ENCODE peak calls at places on chromosomes 4 and X, in five cellular contexts. One of them, this sample, is unnamed.

GRCh38 chrX:8319359-8319758 is 145.3 kb upstream of the VCX3B start:
- DNase-seq in GM12865: no peak
- DNase-seq in tibial artery: no peak
- DNase-seq in cardiac muscle cell: no peak
- DNase-seq in CD4-positive, CD25-positive, alpha-beta regulatory T cell: no peak
- DNase-seq in this sample: no peak

GRCh38 chrX:63428348-63428747 is 77.2 kb upstream of the SPIN4 start:
- DNase-seq in tibial artery: no peak
- DNase-seq in GM12865: no peak
- DNase-seq in CD4-positive, CD25-positive, alpha-beta regulatory T cell: no peak
- DNase-seq in cardiac muscle cell: no peak
- DNase-seq in this sample: no peak

GRCh38 chr4:185518494-185518893 is 16.8 kb downstream of the PDLIM3 start:
- DNase-seq in CD4-positive, CD25-positive, alpha-beta regulatory T cell: no peak
- DNase-seq in tibial artery: no peak
- DNase-seq in cardiac muscle cell: no peak
- DNase-seq in GM12865: no peak
- DNase-seq in this sample: no peak

GRCh38 chrX:39941332-39941920 is 156.3 kb downstream of the BCOR start:
- DNase-seq in GM12865: no peak
- DNase-seq in cardiac muscle cell: no peak
- DNase-seq in CD4-positive, CD25-positive, alpha-beta regulatory T cell: no peak
- DNase-seq in tibial artery: no peak
- DNase-seq in this sample: no peak

GRCh38 chrX:46044486-46044885 is 500.7 kb downstream of the ZNF674 start:
- DNase-seq in tibial artery: no peak
- DNase-seq in CD4-positive, CD25-positive, alpha-beta regulatory T cell: no peak
- DNase-seq in cardiac muscle cell: no peak
- DNase-seq in GM12865: no peak
- DNase-seq in this sample: no peak

GRCh38 chr4:106773106-106773905 is 262.8 kb downstream of the DKK2 start:
- DNase-seq in tibial artery: no peak
- DNase-seq in cardiac muscle cell: no peak
- DNase-seq in GM12865: no peak
- DNase-seq in CD4-positive, CD25-positive, alpha-beta regulatory T cell: no peak
- DNase-seq in this sample: no peak

GRCh38 chr4:85681194-85681803 is 206.3 kb downstream of the ARHGAP24 start:
- DNase-seq in GM12865: peak; percentile 17
- DNase-seq in tibial artery: peak; percentile 71
- DNase-seq in CD4-positive, CD25-positive, alpha-beta regulatory T cell: no peak
- DNase-seq in cardiac muscle cell: no peak
- DNase-seq in this sample: no peak

GRCh38 chr4:25953740-25954139 is 39.7 kb downstream of the SMIM20 start:
- DNase-seq in CD4-positive, CD25-positive, alpha-beta regulatory T cell: no peak
- DNase-seq in GM12865: no peak
- DNase-seq in cardiac muscle cell: no peak
- DNase-seq in tibial artery: no peak
- DNase-seq in this sample: no peak

GRCh38 chrX:136497556-136498048 is at the start of gene HTATSF1:
- DNase-seq in tibial artery: no peak
- DNase-seq in cardiac muscle cell: peak; percentile 22
- DNase-seq in CD4-positive, CD25-positive, alpha-beta regulatory T cell: no peak
- DNase-seq in GM12865: no peak
- DNase-seq in this sample: no peak

GRCh38 chr4:86032476-86033022 is 327.3 kb downstream of the MAPK10 start:
- DNase-seq in CD4-positive, CD25-positive, alpha-beta regulatory T cell: no peak
- DNase-seq in tibial artery: no peak
- DNase-seq in GM12865: no peak
- DNase-seq in cardiac muscle cell: peak; percentile 32
- DNase-seq in this sample: no peak

GRCh38 chr4:134935320-134935719 is 733.7 kb upstream of the PABPC4L start:
- DNase-seq in GM12865: peak; percentile 3
- DNase-seq in tibial artery: no peak
- DNase-seq in cardiac muscle cell: peak; percentile 22
- DNase-seq in CD4-positive, CD25-positive, alpha-beta regulatory T cell: no peak
- DNase-seq in this sample: no peak

GRCh38 chrX:119880552-119881437 is 9.2 kb downstream of the NDUFA1 start:
- DNase-seq in CD4-positive, CD25-positive, alpha-beta regulatory T cell: no peak
- DNase-seq in GM12865: peak; percentile 70
- DNase-seq in tibial artery: no peak
- DNase-seq in cardiac muscle cell: peak; percentile 17
- DNase-seq in this sample: no peak

GRCh38 chrX:9785252-9785943 is 831 bp upstream of the SHROOM2 start:
- DNase-seq in tibial artery: no peak
- DNase-seq in CD4-positive, CD25-positive, alpha-beta regulatory T cell: no peak
- DNase-seq in cardiac muscle cell: peak; percentile 39
- DNase-seq in GM12865: no peak
- DNase-seq in this sample: no peak

GRCh38 chrX:154458954-154459829 is 1.1 kb downstream of the PLXNA3 start:
- DNase-seq in CD4-positive, CD25-positive, alpha-beta regulatory T cell: no peak
- DNase-seq in tibial artery: peak; percentile 41
- DNase-seq in GM12865: no peak
- DNase-seq in cardiac muscle cell: peak; percentile 9
- DNase-seq in this sample: no peak

GRCh38 chr4:74540193-74540592 is 95.3 kb downstream of the AREG start:
- DNase-seq in CD4-positive, CD25-positive, alpha-beta regulatory T cell: no peak
- DNase-seq in tibial artery: no peak
- DNase-seq in GM12865: no peak
- DNase-seq in cardiac muscle cell: no peak
- DNase-seq in this sample: no peak

GRCh38 chr4:72055566-72055965 is 23.8 kb downstream of the NPFFR2 start:
- DNase-seq in GM12865: no peak
- DNase-seq in tibial artery: no peak
- DNase-seq in CD4-positive, CD25-positive, alpha-beta regulatory T cell: no peak
- DNase-seq in cardiac muscle cell: no peak
- DNase-seq in this sample: no peak
- H3K4me3 ChIP-seq in GM12865: no peak overlapping the region
- H3K4me3 ChIP-seq in tibial artery: no peak overlapping the region
- H3K4me3 ChIP-seq in CD4-positive, CD25-positive, alpha-beta regulatory T cell: no peak overlapping the region
- H3K4me3 ChIP-seq in cardiac muscle cell: no peak overlapping the region
- H3K4me3 ChIP-seq in this sample: no peak overlapping the region

GRCh38 chrX:49059209-49060191 is 701 bp downstream of the CCDC120 start:
- DNase-seq in cardiac muscle cell: no peak
- DNase-seq in tibial artery: no peak
- DNase-seq in GM12865: no peak
- DNase-seq in CD4-positive, CD25-positive, alpha-beta regulatory T cell: no peak
- DNase-seq in this sample: no peak
- H3K4me3 ChIP-seq in cardiac muscle cell: no peak overlapping the region
- H3K4me3 ChIP-seq in tibial artery: no peak overlapping the region
- H3K4me3 ChIP-seq in GM12865: no peak overlapping the region
- H3K4me3 ChIP-seq in CD4-positive, CD25-positive, alpha-beta regulatory T cell: no peak overlapping the region
- H3K4me3 ChIP-seq in this sample: no peak overlapping the region

DNA sequence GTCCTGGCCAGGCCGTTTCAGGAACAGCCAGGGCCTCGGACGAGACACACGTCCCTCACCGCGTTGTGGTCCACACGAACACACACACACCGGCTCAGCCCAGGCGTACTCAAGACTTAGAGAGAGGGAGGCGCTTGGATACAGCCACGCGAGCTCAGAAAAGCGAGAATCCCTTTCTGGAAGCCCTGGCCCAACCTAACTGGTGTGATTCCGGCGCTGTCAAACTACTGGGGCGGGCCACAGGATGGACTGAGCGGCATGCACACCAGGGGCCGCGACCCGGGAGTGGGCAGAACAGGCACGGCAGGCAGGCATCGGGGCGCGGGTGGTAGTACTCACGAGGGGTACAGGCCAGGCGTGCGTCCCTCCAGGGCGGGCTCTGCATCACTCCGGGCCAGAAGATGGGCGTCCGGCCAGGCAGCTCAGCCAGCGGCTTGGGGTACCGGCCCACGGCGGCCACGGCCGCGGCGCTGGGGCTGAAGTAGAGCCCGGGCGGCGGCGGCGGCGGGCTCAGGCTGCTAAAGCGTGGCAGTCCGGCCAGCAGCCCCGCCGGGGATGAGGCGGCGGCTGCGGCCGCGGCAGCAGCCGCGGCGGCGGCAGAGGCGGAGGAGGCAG is 1.8 kb downstream of the NKX6-1 start:
- DNase-seq in cardiac muscle cell: no peak
- DNase-seq in tibial artery: no peak
- DNase-seq in GM12865: no peak
- DNase-seq in CD4-positive, CD25-positive, alpha-beta regulatory T cell: no peak
- DNase-seq in this sample: no peak
- H3K4me3 ChIP-seq in cardiac muscle cell: no peak overlapping the region
- H3K4me3 ChIP-seq in tibial artery: peak overlapping the region; percentile 46
- H3K4me3 ChIP-seq in GM12865: no peak overlapping the region
- H3K4me3 ChIP-seq in CD4-positive, CD25-positive, alpha-beta regulatory T cell: no peak overlapping the region
- H3K4me3 ChIP-seq in this sample: no peak overlapping the region

DNA sequence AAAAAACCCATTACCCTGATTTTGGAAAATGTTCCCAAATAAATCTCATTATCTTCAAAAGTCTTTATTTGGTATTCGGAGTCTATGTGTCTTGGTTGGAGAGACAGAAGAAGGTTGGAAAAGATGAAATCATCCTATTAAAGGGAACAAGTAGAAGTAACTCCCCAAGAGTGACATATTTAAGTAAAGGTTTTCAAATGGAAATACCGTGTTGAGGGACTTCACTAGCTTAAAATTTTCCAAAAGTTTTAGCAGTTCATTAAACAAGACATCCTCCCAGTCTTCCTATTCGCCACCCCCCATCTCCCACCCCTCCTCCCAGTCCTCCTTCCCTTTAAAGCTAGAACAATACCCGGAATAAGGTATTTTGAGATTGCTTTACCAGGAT is 62.7 kb upstream of the CCDC160 start:
- DNase-seq in tibial artery: no peak
- DNase-seq in CD4-positive, CD25-positive, alpha-beta regulatory T cell: no peak
- DNase-seq in GM12865: no peak
- DNase-seq in cardiac muscle cell: no peak
- DNase-seq in this sample: no peak
- H3K4me3 ChIP-seq in tibial artery: no peak overlapping the region
- H3K4me3 ChIP-seq in CD4-positive, CD25-positive, alpha-beta regulatory T cell: no peak overlapping the region
- H3K4me3 ChIP-seq in GM12865: no peak overlapping the region
- H3K4me3 ChIP-seq in cardiac muscle cell: peak overlapping the region; percentile 70
- H3K4me3 ChIP-seq in this sample: no peak overlapping the region

This sample was measured in breast epithelium.